ENCODE peak calls at places on chromosome 19, in seven cellular contexts. B is astrocyte; C is gastrocnemius medialis; V is CD8-positive, alpha-beta T cell; X is lower leg skin; J is Caco-2; F is body of pancreas. U is an unnamed sample.

GRCh38 chr19:53980553-53981407 is 10.7 kb upstream of the CACNG6 start:
- DNase-seq in V (no peak), X (no peak), F (no peak), B (peak), J (no peak), C (no peak), U (no peak)

GRCh38 chr19:6644796-6645195 is 25.2 kb downstream of the TNFSF14 start:
- DNase-seq in F (no peak), C (no peak), J (no peak), V (no peak), B (no peak), X (peak), U (no peak)

GRCh38 chr19:13804830-13805683 is 9.8 kb downstream of the ZSWIM4 start:
- DNase-seq in X (no peak), J (no peak), C (no peak), B (no peak), F (peak), V (no peak), U (peak)

GRCh38 chr19:45152504-45153338 is 8.1 kb downstream of the NKPD1 start:
- DNase-seq in X (peak), F (peak), C (peak), V (peak), J (peak), B (peak), U (peak)

GRCh38 chr19:46386151-46386550 is 27.2 kb downstream of the CCDC8 start:
- DNase-seq in X (no peak), F (no peak), C (no peak), V (no peak), B (no peak), J (no peak), U (no peak)

GRCh38 chr19:9865732-9866627 is 30.9 kb downstream of the PIN1 start:
- DNase-seq in F (no peak), C (no peak), B (no peak), V (peak), X (no peak), J (no peak), U (no peak)

GRCh38 chr19:51919606-51920005 is 7.7 kb upstream of the ZNF613 start:
- DNase-seq in C (no peak), J (no peak), F (no peak), V (no peak), B (no peak), X (no peak), U (no peak)

GRCh38 chr19:39471756-39472536 is 8.7 kb upstream of the TIMM50 start:
- DNase-seq in J (no peak), C (no peak), X (no peak), V (no peak), B (no peak), F (no peak), U (no peak)

GRCh38 chr19:14114854-14115253 is 2.7 kb downstream of the PRKACA start:
- DNase-seq in C (no peak), F (peak), X (peak), V (peak), B (no peak), J (no peak), U (peak)

GRCh38 chr19:50975766-50976165 is 6.4 kb upstream of the KLK6 start:
- DNase-seq in V (no peak), C (no peak), X (no peak), B (no peak), J (peak), F (no peak), U (no peak)

GRCh38 chr19:43625918-43626579 is 6.6 kb upstream of the ZNF428 start:
- DNase-seq in X (no peak), C (no peak), F (peak), J (no peak), B (no peak), V (no peak), U (peak)
- TF ChIP-seq CTCF in X (no peak), C (no peak), F (no peak), J (no peak), B (no peak), V (no peak), U (no peak)

GRCh38 chr19:34644991-34645461 is 31.9 kb downstream of the SCGB2B2 start:
- DNase-seq in X (no peak), F (peak), C (no peak), B (no peak), J (no peak), V (no peak), U (no peak)
- TF ChIP-seq CTCF in X (no peak), F (no peak), C (no peak), B (no peak), J (no peak), V (no peak), U (no peak)

GRCh38 chr19:48997972-48998371 is 4.3 kb downstream of the RUVBL2 start:
- DNase-seq in C (no peak), V (peak), F (peak), X (no peak), B (no peak), J (peak), U (peak)
- TF ChIP-seq CTCF in C (peak), V (no peak), F (peak), X (no peak), B (peak), J (peak), U (peak)

DNA sequence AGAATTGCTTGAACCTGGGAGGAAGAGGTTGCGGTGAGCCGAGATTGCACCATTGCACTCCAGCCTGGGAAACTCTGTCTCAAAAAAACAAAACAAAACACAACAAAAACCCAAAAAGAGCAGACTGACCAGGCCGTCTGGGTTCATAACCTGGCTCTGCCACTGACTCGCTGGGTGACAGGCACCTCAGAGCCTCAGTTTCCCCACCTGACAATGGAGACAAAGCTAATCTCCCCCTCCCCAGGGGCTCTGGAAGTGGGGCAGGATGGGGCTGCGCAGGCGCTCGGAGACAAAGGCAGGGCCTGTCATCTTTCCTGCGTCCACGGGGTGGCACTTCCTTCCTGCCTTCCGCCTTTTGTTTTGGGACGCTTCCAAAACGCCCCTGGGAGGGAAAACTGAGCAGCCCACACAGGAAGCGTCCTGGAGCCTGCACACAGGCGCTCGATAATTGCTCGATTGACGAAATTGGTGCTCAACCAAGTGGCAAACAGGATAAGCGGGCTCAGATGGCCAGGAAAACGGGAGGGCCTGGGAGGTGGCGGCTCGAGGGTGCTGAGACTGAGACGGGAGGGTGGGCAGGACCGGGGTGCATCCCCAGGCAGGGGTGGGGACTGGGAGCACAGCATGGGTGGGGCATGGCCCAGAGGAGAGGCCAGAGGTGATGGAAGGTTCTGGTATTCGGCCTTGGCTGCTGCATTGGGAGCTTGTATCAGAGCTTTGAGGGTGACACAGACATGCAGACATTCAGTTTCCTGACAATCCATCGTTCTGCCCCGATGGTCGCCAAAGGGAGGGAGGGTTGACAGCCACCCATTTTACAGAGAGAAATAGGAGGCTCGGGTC is 17.8 kb downstream of the SPC24 start:
- DNase-seq in V (peak), B (peak), F (peak), J (peak), X (peak), C (peak), U (peak)
- TF ChIP-seq CTCF in V (peak), B (peak), F (peak), J (peak), X (peak), C (peak), U (peak)

GRCh38 chr19:17424743-17425365 is 5.0 kb downstream of the MVB12A start:
- DNase-seq in B (no peak), C (no peak), V (no peak), J (peak), F (no peak), X (no peak), U (peak)
- TF ChIP-seq CTCF in B (peak), C (no peak), V (no peak), J (peak), F (no peak), X (no peak), U (peak)

DNA sequence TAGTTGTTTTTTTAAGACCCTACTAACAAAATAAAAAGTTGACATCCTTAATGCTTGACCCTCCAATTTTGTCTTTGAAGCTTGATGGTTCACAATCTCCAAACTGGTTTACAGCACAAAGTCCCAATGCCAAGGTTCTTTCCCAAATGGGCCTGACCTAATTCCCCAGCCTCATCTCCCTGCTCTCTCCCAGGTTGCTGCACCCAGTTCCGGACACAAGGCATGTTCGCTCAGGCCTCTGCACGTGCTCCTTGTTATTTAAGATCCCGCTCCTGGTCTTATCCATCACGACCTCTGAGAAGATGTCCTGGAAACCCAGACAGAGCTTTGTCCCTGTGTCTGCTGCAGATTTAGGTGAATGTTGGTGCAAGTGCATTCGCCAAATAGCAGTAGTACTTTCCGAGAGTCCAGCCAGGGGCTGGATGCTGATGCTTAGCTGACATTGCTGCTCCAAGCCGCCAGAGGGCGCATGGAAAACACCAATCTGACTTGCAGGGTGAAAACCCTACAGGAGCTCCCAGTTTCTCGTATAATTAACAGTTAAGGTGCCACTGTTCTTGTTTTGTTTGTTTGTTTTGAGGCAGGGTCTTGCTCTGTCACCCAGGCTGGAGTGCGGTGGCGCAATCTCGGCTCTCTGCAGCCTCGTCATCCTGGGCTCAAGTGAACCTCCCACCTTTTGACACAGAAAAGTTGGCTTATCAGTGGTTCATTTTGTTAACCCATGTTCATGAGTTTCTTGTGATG is 18.5 kb downstream of the LYPD3 start:
- DNase-seq in F (peak), B (peak), J (peak), X (peak), C (peak), V (peak), U (peak)
- TF ChIP-seq CTCF in F (peak), B (peak), J (peak), X (peak), C (peak), V (peak), U (peak)

DNA sequence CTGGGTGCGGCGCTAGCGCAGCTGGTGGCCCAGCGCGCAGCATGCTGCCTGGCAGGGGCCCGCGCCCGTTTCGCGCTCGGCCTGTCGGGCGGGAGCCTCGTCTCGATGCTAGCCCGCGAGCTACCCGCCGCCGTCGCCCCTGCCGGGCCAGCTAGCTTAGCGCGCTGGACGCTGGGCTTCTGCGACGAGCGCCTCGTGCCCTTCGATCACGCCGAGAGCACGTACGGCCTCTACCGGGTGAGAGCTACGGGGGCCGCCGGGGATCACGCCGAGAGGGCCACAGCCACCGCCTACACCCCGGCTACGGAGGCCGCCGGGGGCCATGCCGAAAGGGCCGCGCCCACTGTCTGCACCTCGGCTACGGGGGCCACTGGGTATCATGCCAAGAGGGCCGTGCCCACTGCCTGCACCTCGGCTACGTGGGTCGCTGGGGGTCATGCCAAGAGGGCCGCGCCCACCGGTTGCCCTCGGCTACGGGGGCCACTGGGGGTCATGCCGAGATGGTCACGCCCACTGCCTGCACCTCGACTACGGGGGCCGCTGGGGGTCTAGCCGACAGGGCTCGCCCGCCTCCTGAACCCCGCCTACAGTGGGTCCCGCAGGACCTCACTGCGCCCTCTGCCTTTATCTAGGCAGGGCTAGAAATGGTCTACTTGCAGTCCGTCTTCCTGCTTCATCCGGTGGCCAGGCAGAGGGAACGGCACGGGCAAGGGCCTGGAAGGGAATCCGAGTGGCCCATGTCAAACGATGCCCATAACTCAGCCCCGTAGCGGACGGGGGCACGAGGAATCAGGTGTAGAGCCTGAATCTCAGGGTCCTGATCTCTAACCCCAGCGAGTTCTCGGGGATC is 500 bp downstream of the PGLS start:
- DNase-seq in B (peak), C (peak), V (peak), F (peak), X (peak), J (peak), U (peak)
- TF ChIP-seq CTCF in B (no peak), C (peak), V (no peak), F (peak), X (no peak), J (peak), U (peak)

GRCh38 chr19:12052057-12052570 is 647 bp downstream of the ZNF878 start:
- DNase-seq in C (no peak), F (peak), J (no peak), X (peak), B (peak), V (no peak), U (no peak)

GRCh38 chr19:12047868-12048267 is 4.9 kb downstream of the ZNF878 start:
- DNase-seq in V (no peak), C (no peak), B (no peak), J (no peak), F (no peak), X (no peak), U (no peak)

GRCh38 chr19:12055784-12056183 is 3.0 kb upstream of the ZNF878 start:
- DNase-seq in C (no peak), X (no peak), V (no peak), F (no peak), B (no peak), J (no peak), U (no peak)

DNA sequence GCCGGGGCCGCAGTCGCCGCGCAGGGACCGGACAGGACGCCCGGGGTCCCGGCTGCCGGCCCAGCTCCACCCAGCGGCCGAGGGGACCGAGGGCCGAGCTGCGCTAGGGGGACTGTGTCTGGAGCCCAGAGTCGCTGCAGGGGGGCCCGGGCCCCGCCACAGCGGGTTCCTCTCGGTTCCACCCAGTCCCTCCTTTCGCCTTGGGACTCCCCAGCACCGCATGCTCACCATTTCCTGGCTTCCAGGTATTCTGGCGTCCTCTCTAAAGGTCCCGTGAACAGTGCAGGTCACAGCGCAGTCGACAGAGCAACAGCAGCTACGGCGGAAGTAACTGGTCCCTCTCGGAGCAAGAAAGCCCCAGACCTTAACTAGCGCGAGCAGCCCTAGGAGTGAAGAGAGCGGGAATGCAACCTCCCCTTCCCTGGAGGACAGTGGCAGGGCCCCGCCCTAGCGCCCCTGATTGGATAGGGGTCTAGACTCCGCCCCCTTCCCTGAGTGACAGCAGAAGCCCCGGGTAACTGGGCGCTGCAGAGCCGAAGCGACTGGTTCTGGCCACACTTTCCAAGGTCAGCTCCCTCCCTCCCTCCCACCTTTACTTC is at the start of gene ZNF878:
- DNase-seq in V (peak), C (peak), J (peak), X (peak), F (peak), B (peak), U (peak)
- TF ChIP-seq CTCF in V (no peak), C (no peak), J (peak), X (no peak), F (no peak), B (no peak), U (peak)

U was measured in GM10248.